ENCODE peak calls at places on chromosomes 16 and 17, in ten cellular contexts. D is fibroblast of lung; T is adrenal gland; X is sigmoid colon; U is testis; F is heart right ventricle; K is PC-3; Q is CD8-positive, alpha-beta memory T cell; J is ascending aorta; I is mesenchymal stem cell. N is an unnamed sample. For H3K9me3 and H3K27me3, the result is how much of the 10 kb centered on the place peaks cover.

GRCh38 chr17:54404259-54404658 is 496.4 kb upstream of the TOM1L1 start:
- DNase-seq in D (no peak), T (no peak), X (no peak), U (no peak), F (no peak), K (no peak), Q (no peak), J (no peak), I (no peak), N (no peak)

GRCh38 chr16:15973460-15973859 is 24.0 kb downstream of the ABCC1 start:
- DNase-seq in D (no peak), T (peak), X (no peak), U (no peak), F (no peak), K (peak), Q (no peak), J (no peak), I (peak), N (peak)

GRCh38 chr17:40033339-40033738 is 18.1 kb downstream of the CSF3 start:
- DNase-seq in D (no peak), T (no peak), X (no peak), U (no peak), F (no peak), K (no peak), Q (no peak), J (no peak), I (no peak), N (no peak)

GRCh38 chr17:34571428-34572130 is 7.8 kb upstream of the TMEM132E start:
- DNase-seq in D (no peak), T (no peak), X (no peak), U (no peak), F (no peak), K (no peak), Q (no peak), J (no peak), I (no peak), N (no peak)

GRCh38 chr16:4402439-4403132 is 13.8 kb downstream of the CORO7 start:
- DNase-seq in D (peak), T (peak), X (peak), U (peak), F (peak), K (peak), Q (peak), J (peak), I (peak), N (peak)

GRCh38 chr16:49883111-49883829 is 27.4 kb upstream of the ZNF423 start:
- DNase-seq in D (no peak), T (no peak), X (no peak), U (no peak), F (no peak), K (no peak), Q (no peak), J (no peak), I (no peak), N (no peak)

GRCh38 chr16:84465154-84465553 is 39.3 kb downstream of the MEAK7 start:
- DNase-seq in D (no peak), T (peak), X (peak), U (no peak), F (no peak), K (no peak), Q (no peak), J (peak), I (no peak), N (no peak)

GRCh38 chr16:53761967-53762726 is 58.2 kb downstream of the FTO start:
- DNase-seq in D (no peak), T (no peak), X (no peak), U (no peak), F (no peak), K (no peak), Q (no peak), J (no peak), I (no peak), N (no peak)

GRCh38 chr17:7063518-7064094 is 16.4 kb downstream of the CLEC10A start:
- DNase-seq in D (peak), T (no peak), X (no peak), U (no peak), F (no peak), K (no peak), Q (no peak), J (no peak), I (no peak), N (no peak)

GRCh38 chr16:83045790-83046189 is 419.0 kb downstream of the CDH13 start:
- DNase-seq in D (no peak), T (no peak), X (no peak), U (no peak), F (no peak), K (no peak), Q (no peak), J (no peak), I (no peak), N (no peak)

GRCh38 chr16:12294471-12294870 is 317.9 kb downstream of the SNX29 start:
- DNase-seq in D (no peak), T (no peak), X (no peak), U (no peak), F (no peak), K (no peak), Q (no peak), J (no peak), I (no peak), N (no peak)

GRCh38 chr17:13367154-13367553 is 234.6 kb downstream of the HS3ST3A1 start:
- DNase-seq in D (no peak), T (no peak), X (no peak), U (no peak), F (no peak), K (no peak), Q (no peak), J (no peak), I (no peak), N (no peak)

GRCh38 chr16:50684823-50685455 is 3.8 kb upstream of the SNX20 start:
- DNase-seq in D (no peak), T (no peak), X (no peak), U (no peak), F (no peak), K (no peak), Q (no peak), J (no peak), I (no peak), N (no peak)

GRCh38 chr16:56574625-56575024 is 9.8 kb downstream of the MT4 start:
- DNase-seq in D (no peak), T (no peak), X (no peak), U (no peak), F (no peak), K (no peak), Q (no peak), J (no peak), I (no peak), N (no peak)

GRCh38 chr17:48610282-48611211 is at the start of gene HOXB7:
- DNase-seq in D (no peak), T (peak), X (peak), U (peak), F (peak), K (no peak), Q (peak), J (peak), I (peak), N (peak)

GRCh38 chr16:85436636-85437160 is 176.4 kb upstream of the GSE1 start:
- DNase-seq in D (no peak), T (no peak), X (no peak), U (peak), F (no peak), K (no peak), Q (no peak), J (no peak), I (no peak), N (no peak)

GRCh38 chr17:19642373-19642893 is 6.1 kb upstream of the ALDH3A2 start:
- DNase-seq in D (no peak), T (no peak), X (no peak), U (no peak), F (no peak), K (peak), Q (no peak), J (no peak), I (no peak), N (no peak)

GRCh38 chr17:73667184-73667959 is 23.1 kb upstream of the SDK2 start:
- DNase-seq in D (no peak), T (peak), X (no peak), U (no peak), F (no peak), K (no peak), Q (no peak), J (no peak), I (no peak), N (no peak)

DNA sequence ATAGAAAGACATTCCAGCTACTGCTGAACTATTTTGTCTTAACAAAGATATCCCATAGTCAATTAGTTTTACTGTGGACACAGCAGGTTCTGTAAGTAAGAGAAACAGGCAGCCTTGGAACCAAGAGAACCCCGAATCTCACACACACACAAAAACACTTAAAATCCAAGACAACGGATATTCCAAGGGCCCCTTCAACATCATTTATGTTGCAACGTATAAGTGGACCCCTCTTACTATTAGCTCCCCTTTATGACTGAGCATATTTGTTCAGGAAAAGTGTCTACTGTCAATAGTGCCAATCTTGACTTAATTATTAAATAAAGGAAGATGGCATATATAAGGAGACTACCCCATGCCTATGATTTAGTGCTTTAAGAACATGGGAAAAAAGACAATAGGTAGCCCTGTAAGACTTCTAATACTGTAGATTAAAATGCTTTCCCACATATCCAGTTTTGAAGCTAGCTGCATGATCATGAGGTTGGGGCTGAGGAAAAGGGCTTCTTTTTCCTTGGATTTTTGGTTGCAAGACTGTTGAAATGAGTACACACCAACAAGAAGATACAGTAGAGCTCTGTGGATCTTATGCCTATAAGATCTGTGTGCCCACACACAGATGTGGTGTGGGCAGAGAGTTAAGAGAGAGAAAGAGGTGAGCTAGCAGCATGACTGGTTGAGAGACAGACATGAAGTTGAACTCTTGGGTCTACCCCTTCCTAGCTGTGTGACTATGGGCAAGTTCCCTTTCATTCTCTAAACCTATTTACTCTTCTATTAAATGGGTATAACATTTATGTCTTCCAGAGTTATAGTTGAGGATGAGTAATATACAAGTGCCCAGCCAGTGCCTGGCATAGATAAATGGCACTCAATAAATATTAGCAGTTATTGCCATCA is 3.0 kb downstream of the MMD start:
- DNase-seq in D (no peak), T (no peak), X (no peak), U (no peak), F (no peak), K (no peak), Q (no peak), J (no peak), I (no peak), N (no peak)
- H3K4me3 ChIP-seq in D (no peak), T (no peak), X (no peak), U (no peak), F (no peak), K (no peak), Q (no peak), J (no peak), I (no peak), N (no peak)

GRCh38 chr17:16623282-16623681 is 30.4 kb downstream of the ZNF624 start:
- DNase-seq in D (no peak), T (no peak), X (no peak), U (no peak), F (no peak), K (no peak), Q (no peak), J (no peak), I (no peak), N (no peak)

GRCh38 chr17:16617481-16618060 is 36.1 kb downstream of the ZNF624 start:
- DNase-seq in D (no peak), T (no peak), X (no peak), U (peak), F (no peak), K (no peak), Q (no peak), J (no peak), I (no peak), N (no peak)

GRCh38 chr17:16622540-16623277 is 30.9 kb downstream of the ZNF624 start:
- DNase-seq in D (no peak), T (no peak), X (no peak), U (no peak), F (no peak), K (no peak), Q (no peak), J (no peak), I (no peak), N (no peak)
- H3K9me3 ChIP-seq in D (under half), T (half or more), X (under half), U (under half), F (half or more), K (half or more), Q (under half), J (under half), I (half or more), N (under half)

GRCh38 chr17:79595956-79596355 is 14.9 kb downstream of the RBFOX3 start:
- DNase-seq in D (no peak), T (no peak), X (no peak), U (no peak), F (no peak), K (no peak), Q (no peak), J (no peak), I (no peak), N (no peak)

GRCh38 chr17:79597996-79598557 is 12.8 kb downstream of the RBFOX3 start:
- DNase-seq in D (no peak), T (no peak), X (no peak), U (no peak), F (no peak), K (no peak), Q (no peak), J (no peak), I (no peak), N (no peak)

GRCh38 chr17:79594271-79594670 is 16.6 kb downstream of the RBFOX3 start:
- DNase-seq in D (no peak), T (no peak), X (no peak), U (no peak), F (no peak), K (no peak), Q (no peak), J (no peak), I (no peak), N (no peak)

GRCh38 chr17:79595471-79595870 is 15.4 kb downstream of the RBFOX3 start:
- DNase-seq in D (no peak), T (no peak), X (no peak), U (no peak), F (no peak), K (no peak), Q (no peak), J (no peak), I (no peak), N (no peak)

DNA sequence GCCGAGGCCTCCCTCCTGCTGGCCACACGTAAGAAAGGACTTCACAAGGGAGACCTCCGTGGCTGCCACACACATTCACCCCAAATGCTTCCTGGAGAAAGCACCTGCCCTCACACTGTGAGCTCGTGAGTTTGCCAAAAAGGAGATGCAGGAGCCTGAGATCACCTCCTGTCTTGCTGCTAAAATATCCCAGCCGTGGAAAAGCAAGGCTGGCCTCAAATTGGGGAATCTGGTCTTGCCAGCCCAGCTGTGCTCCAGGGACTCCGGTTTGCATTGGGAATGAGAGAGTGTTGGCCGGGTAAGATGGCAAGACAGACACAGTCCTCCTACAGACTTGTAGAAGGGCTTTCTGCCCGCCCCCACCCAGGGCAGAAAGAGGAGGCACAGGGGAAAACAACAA is 13.8 kb downstream of the RBFOX3 start:
- DNase-seq in D (no peak), T (no peak), X (no peak), U (no peak), F (no peak), K (no peak), Q (no peak), J (no peak), I (no peak), N (no peak)
- H3K27me3 ChIP-seq in D (under half), T (under half), X (under half), U (under half), F (half or more), K (half or more), Q (under half), J (under half), I (half or more), N (half or more)

GRCh38 chr17:64129765-64130558 is at the start of gene ERN1:
- DNase-seq in D (peak), T (peak), X (peak), U (peak), F (peak), K (peak), Q (peak), J (peak), I (peak), N (peak)
- H3K4me3 ChIP-seq in D (peak), T (peak), X (peak), U (peak), F (peak), K (peak), Q (peak), J (peak), I (peak), N (peak)

GRCh38 chr16:65771707-65772106 is 594.8 kb upstream of the CDH5 start:
- DNase-seq in D (peak), T (no peak), X (no peak), U (no peak), F (no peak), K (peak), Q (no peak), J (no peak), I (no peak), N (no peak)

GRCh38 chr16:65770752-65771151 is 595.7 kb upstream of the CDH5 start:
- DNase-seq in D (no peak), T (no peak), X (no peak), U (no peak), F (no peak), K (no peak), Q (no peak), J (no peak), I (no peak), N (no peak)

GRCh38 chr16:65774350-65774749 is 592.1 kb upstream of the CDH5 start:
- DNase-seq in D (no peak), T (no peak), X (no peak), U (no peak), F (no peak), K (no peak), Q (no peak), J (no peak), I (no peak), N (no peak)

GRCh38 chr16:65773319-65773874 is 593.1 kb upstream of the CDH5 start:
- DNase-seq in D (no peak), T (no peak), X (no peak), U (no peak), F (no peak), K (no peak), Q (no peak), J (no peak), I (no peak), N (no peak)

DNA sequence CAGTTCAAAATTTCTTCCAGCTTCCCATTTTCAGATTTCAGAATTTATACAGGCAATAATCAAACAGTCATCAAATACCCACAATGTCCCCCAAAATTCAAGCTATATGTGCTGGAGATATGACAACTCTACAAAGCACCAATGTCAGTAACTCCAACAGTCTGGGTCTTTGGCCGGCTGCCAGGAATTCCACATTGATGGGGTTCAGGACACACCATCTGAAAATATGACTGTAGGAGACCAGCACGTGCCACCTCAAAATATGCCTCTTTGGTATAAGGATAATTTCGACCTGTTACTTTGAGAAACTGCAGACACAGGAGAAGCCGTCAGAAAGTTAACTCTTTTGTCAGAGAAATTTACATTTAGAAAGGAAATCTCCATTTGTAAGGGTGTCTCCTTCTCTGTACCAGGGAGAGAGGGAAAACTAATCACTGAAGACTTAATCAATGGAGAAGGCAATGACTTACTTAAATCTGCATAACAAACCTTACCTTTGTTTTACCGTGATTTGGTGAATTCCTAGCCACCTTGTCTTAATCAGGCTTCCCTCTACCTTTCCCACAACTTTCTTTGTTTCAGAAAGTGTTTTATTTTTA is 594.3 kb upstream of the CDH5 start:
- DNase-seq in D (no peak), T (no peak), X (no peak), U (no peak), F (no peak), K (no peak), Q (no peak), J (no peak), I (no peak), N (no peak)
- H3K9me3 ChIP-seq in D (under half), T (under half), X (under half), U (under half), F (under half), K (under half), Q (under half), J (under half), I (under half), N (under half)

GRCh38 chr16:1084971-1085370 is 11.1 kb downstream of the C1QTNF8 start:
- DNase-seq in D (no peak), T (no peak), X (no peak), U (no peak), F (no peak), K (no peak), Q (no peak), J (no peak), I (no peak), N (no peak)
- H3K27me3 ChIP-seq in D (under half), T (under half), X (under half), U (under half), F (half or more), K (under half), Q (under half), J (under half), I (half or more), N (half or more)

GRCh38 chr17:8226536-8227237 is 16.3 kb upstream of the AURKB start:
- DNase-seq in D (peak), T (peak), X (peak), U (peak), F (peak), K (peak), Q (peak), J (peak), I (peak), N (peak)
- H3K4me3 ChIP-seq in D (peak), T (peak), X (peak), U (peak), F (peak), K (no peak), Q (peak), J (peak), I (peak), N (peak)

GRCh38 chr16:35258381-35258780 is 1799.0 kb downstream of the TP53TG3F start:
- DNase-seq in D (no peak), T (no peak), X (no peak), U (no peak), F (no peak), K (no peak), Q (no peak), J (no peak), I (no peak), N (no peak)

GRCh38 chr16:35255186-35255803 is 1795.9 kb downstream of the TP53TG3F start:
- DNase-seq in D (no peak), T (no peak), X (no peak), U (peak), F (no peak), K (no peak), Q (no peak), J (no peak), I (no peak), N (no peak)

GRCh38 chr16:35252356-35252936 is 1793.0 kb downstream of the TP53TG3F start:
- DNase-seq in D (peak), T (no peak), X (no peak), U (no peak), F (no peak), K (no peak), Q (no peak), J (no peak), I (no peak), N (no peak)

GRCh38 chr16:35255816-35256215 is 1796.4 kb downstream of the TP53TG3F start:
- DNase-seq in D (no peak), T (no peak), X (no peak), U (no peak), F (no peak), K (no peak), Q (no peak), J (no peak), I (no peak), N (no peak)
- H3K9me3 ChIP-seq in D (under half), T (under half), X (under half), U (under half), F (under half), K (under half), Q (under half), J (under half), I (under half), N (under half)

GRCh38 chr17:67891481-67892119 is 66.3 kb downstream of the BPTF start:
- DNase-seq in D (peak), T (peak), X (no peak), U (peak), F (no peak), K (peak), Q (no peak), J (no peak), I (peak), N (peak)
- H3K27me3 ChIP-seq in D (under half), T (under half), X (under half), U (under half), F (under half), K (under half), Q (under half), J (under half), I (under half), N (under half)

GRCh38 chr16:81403208-81403600 is 41.4 kb upstream of the CMIP start:
- DNase-seq in D (no peak), T (no peak), X (no peak), U (no peak), F (no peak), K (no peak), Q (no peak), J (no peak), I (no peak), N (no peak)
- H3K4me3 ChIP-seq in D (no peak), T (no peak), X (no peak), U (peak), F (no peak), K (no peak), Q (no peak), J (no peak), I (no peak), N (no peak)

N was measured in MG63.